ENCODE peak calls at places on chromosome 14, in five cellular contexts. R is iris pigment epithelial cell; A is kidney glomerular epithelial cell; P is activated CD8-positive, alpha-beta memory T cell treated with anti-CD3 and anti-CD28 coated beads, Interleukin-2, amount 50 U/mL, for 48 hours; Q is activated CD4-positive, alpha-beta T cell treated with anti-CD3 and anti-CD28 coated beads for 24 hours. N is an unnamed sample.

GRCh38 chr14:25406818-25407217 is 356.9 kb upstream of the STXBP6 start:
- DNase-seq in P (no peak), Q (no peak), A (no peak), R (peak; percentile 19), N (peak; percentile 52)

GRCh38 chr14:32394038-32394437 is 64.9 kb downstream of the AKAP6 start:
- DNase-seq in Q (no peak), R (no peak), A (no peak), P (no peak), N (no peak)

GRCh38 chr14:69610859-69611263 is 535 bp upstream of the SUSD6 start:
- DNase-seq in A (no peak), R (peak; percentile 34), P (no peak), Q (no peak), N (no peak)

GRCh38 chr14:74459981-74460380 is 33.1 kb downstream of the NPC2 start:
- DNase-seq in P (no peak), R (no peak), Q (no peak), A (no peak), N (no peak)

GRCh38 chr14:70317969-70318634 is 41.4 kb downstream of the COX16 start:
- DNase-seq in A (peak; percentile 65), R (peak; percentile 68), Q (no peak), P (no peak), N (peak; percentile 74)

GRCh38 chr14:75144944-75145343 is 18.1 kb upstream of the NEK9 start:
- DNase-seq in A (no peak), P (no peak), R (peak; percentile 84), Q (no peak), N (no peak)

GRCh38 chr14:105167303-105168092 is 1.1 kb downstream of the JAG2 start:
- DNase-seq in Q (no peak), R (no peak), P (no peak), A (no peak), N (peak; percentile 88)

GRCh38 chr14:102872020-102872419 is 50.4 kb upstream of the AMN start:
- DNase-seq in Q (no peak), A (no peak), P (no peak), R (no peak), N (no peak)

GRCh38 chr14:104390941-104391901 is 188.3 kb upstream of the C14orf180 start:
- DNase-seq in P (peak; percentile 53), Q (no peak), R (no peak), A (no peak), N (no peak)

GRCh38 chr14:101878222-101879211 is 85.9 kb upstream of the DYNC1H1 start:
- DNase-seq in Q (no peak), R (peak; percentile 19), A (no peak), P (peak; percentile 71), N (no peak)

GRCh38 chr14:84112589-84112988 is 1417.4 kb upstream of the FLRT2 start:
- DNase-seq in A (no peak), P (no peak), Q (no peak), R (no peak), N (no peak)

GRCh38 chr14:80055912-80056801 is 155.1 kb downstream of the DIO2 start:
- DNase-seq in P (no peak), R (peak; percentile 73), A (peak; percentile 58), Q (no peak), N (peak; percentile 64)

GRCh38 chr14:44170554-44170953 is 336.5 kb downstream of the FSCB start:
- DNase-seq in A (no peak), R (no peak), Q (no peak), P (no peak), N (no peak)

GRCh38 chr14:76955575-76956252 is 72.8 kb downstream of the IRF2BPL start:
- DNase-seq in P (peak; percentile 77), R (peak; percentile 63), Q (no peak), A (peak; percentile 52), N (peak; percentile 84)

GRCh38 chr14:23115918-23116317 is 3.1 kb downstream of the CEBPE start:
- DNase-seq in P (no peak), Q (no peak), A (no peak), R (no peak), N (no peak)